ENCODE peak calls at places on chromosomes 16 and 17, in four cellular contexts. A is astrocyte of the spinal cord; C is stimulated activated CD4-positive, alpha-beta T cell treated with anti-CD3 and anti-CD28 coated beads, Interleukin-4, amount 100 ng/mL, for 4 hours; H is astrocyte of the hippocampus. Y is an unnamed sample.
A peak's percentile ranks its signal among the peaks of the same experiment; 100 is the strongest.

GRCh38 chr17:43983515-43984411 is 20.7 kb upstream of the NAGS start:
- DNase-seq in A (no peak), H (peak; percentile 27), C (no peak), Y (no peak)

GRCh38 chr16:67283826-67284555 is 4.7 kb downstream of the PLEKHG4 start:
- DNase-seq in H (no peak), C (no peak), A (no peak), Y (no peak)

GRCh38 chr17:72587773-72588511 is 467.1 kb downstream of the SOX9 start:
- DNase-seq in C (no peak), H (peak; percentile 68), A (peak; percentile 59), Y (no peak)

GRCh38 chr17:19897901-19898300 is 30.2 kb upstream of the ULK2 start:
- DNase-seq in H (peak; percentile 46), C (no peak), A (peak; percentile 68), Y (no peak)

GRCh38 chr17:19002191-19002590 is 2.4 kb downstream of the FAM83G start:
- DNase-seq in H (peak; percentile 26), C (no peak), A (no peak), Y (no peak)

GRCh38 chr16:87389245-87389644 is 2.9 kb upstream of the MAP1LC3B start:
- DNase-seq in H (no peak), A (no peak), C (no peak), Y (no peak)

GRCh38 chr16:26598989-26599785 is 467.5 kb upstream of the C16orf82 start:
- DNase-seq in A (no peak), H (no peak), C (no peak), Y (no peak)

GRCh38 chr16:89322381-89323119 is 105.0 kb downstream of the ZNF778 start:
- DNase-seq in A (peak; percentile 83), H (peak; percentile 77), C (no peak), Y (peak; percentile 31)

GRCh38 chr17:39591958-39592954 is 15.5 kb downstream of the NEUROD2 start:
- DNase-seq in H (peak; percentile 73), C (no peak), A (peak; percentile 38), Y (no peak)

GRCh38 chr16:82037666-82038065 is 2.6 kb downstream of the HSD17B2 start:
- DNase-seq in H (no peak), C (no peak), A (no peak), Y (no peak)

GRCh38 chr16:82425661-82426060 is 201.1 kb upstream of the CDH13 start:
- DNase-seq in A (no peak), H (no peak), C (no peak), Y (no peak)

GRCh38 chr16:75096730-75097129 is 19.9 kb downstream of the LDHD start:
- DNase-seq in C (no peak), A (peak; percentile 48), H (peak; percentile 60), Y (no peak)

GRCh38 chr16:67857547-67858233 is 10.2 kb upstream of the CENPT start:
- DNase-seq in A (peak; percentile 91), C (peak; percentile 23), H (peak; percentile 90), Y (peak; percentile 88)

GRCh38 chr17:6352016-6352415 is 82.9 kb downstream of the AIPL1 start:
- DNase-seq in A (no peak), H (no peak), C (no peak), Y (no peak)

GRCh38 chr16:69799601-69800000 is 37.5 kb downstream of the WWP2 start:
- DNase-seq in C (no peak), H (no peak), A (no peak), Y (no peak)

GRCh38 chr16:56613706-56614105 is 5.3 kb downstream of the MT2A start:
- DNase-seq in C (no peak), A (no peak), H (no peak), Y (no peak)

Y was measured in SW 1271.